ENCODE peak calls at places on chromosomes 3 and 15, in five cellular contexts. D is neural progenitor cell, G is H9, P is fibroblast of lung, U is GM12865. M is an unnamed sample.

GRCh38 chr3:174859109-174859735 is at the start of gene NAALADL2:
- DNase-seq in G (no peak), U (no peak), D (no peak), P (no peak), M (no peak)

GRCh38 chr15:78364233-78364632 is 24.1 kb downstream of the CRABP1 start:
- DNase-seq in P (no peak), U (no peak), G (no peak), D (no peak), M (no peak)

GRCh38 chr3:173745952-173746682 is 348.6 kb downstream of the NLGN1 start:
- DNase-seq in P (peak; percentile 77), U (no peak), D (no peak), G (no peak), M (peak; percentile 82)

GRCh38 chr3:127431066-127431465 is 143.2 kb upstream of the PRR20G start:
- DNase-seq in D (no peak), G (peak; percentile 8), P (no peak), U (no peak), M (no peak)

GRCh38 chr3:183265713-183266417 is 12.8 kb downstream of the B3GNT5 start:
- DNase-seq in G (no peak), D (peak; percentile 48), U (no peak), P (peak; percentile 96), M (peak; percentile 90)

GRCh38 chr3:99128740-99129505 is 227.4 kb upstream of the DCBLD2 start:
- DNase-seq in D (no peak), P (peak; percentile 99), G (no peak), U (no peak), M (peak; percentile 96)

GRCh38 chr15:83753872-83754493 is 100.1 kb downstream of the ADAMTSL3 start:
- DNase-seq in D (no peak), G (no peak), U (no peak), P (no peak), M (no peak)

GRCh38 chr3:151477596-151478375 is 16.9 kb upstream of the IGSF10 start:
- DNase-seq in U (no peak), D (peak; percentile 10), G (no peak), P (no peak), M (no peak)

GRCh38 chr15:87829651-87830050 is 426.9 kb downstream of the NTRK3 start:
- DNase-seq in U (no peak), P (peak; percentile 15), D (no peak), G (no peak), M (no peak)

GRCh38 chr3:187799942-187800637 is 54.8 kb upstream of the BCL6 start:
- DNase-seq in U (peak; percentile 55), G (no peak), D (no peak), P (no peak), M (no peak)

GRCh38 chr3:29329986-29330514 is 49.2 kb downstream of the RBMS3 start:
- DNase-seq in G (no peak), P (no peak), D (no peak), U (no peak), M (peak; percentile 32)

GRCh38 chr3:24680214-24680967 is 185.7 kb upstream of the THRB start:
- DNase-seq in P (peak; percentile 29), G (peak; percentile 76), U (peak; percentile 54), D (peak; percentile 80), M (peak; percentile 51)

GRCh38 chr15:80832676-80833075 is 53.5 kb downstream of the CEMIP start:
- DNase-seq in G (no peak), U (no peak), D (no peak), P (no peak), M (no peak)

GRCh38 chr3:53079147-53079546 is 33.3 kb upstream of the SFMBT1 start:
- DNase-seq in G (peak; percentile 9), U (no peak), D (no peak), P (no peak), M (no peak)

GRCh38 chr15:67076147-67076843 is 10.9 kb downstream of the SMAD3 start:
- DNase-seq in G (no peak), P (peak; percentile 90), D (no peak), U (peak; percentile 83), M (peak; percentile 95)

GRCh38 chr15:85019815-85020590 is 38.3 kb downstream of the PDE8A start:
- DNase-seq in U (peak; percentile 72), G (no peak), D (no peak), P (peak; percentile 69), M (no peak)

GRCh38 chr15:45635191-45635638 is 386 bp downstream of the SQOR start:
- DNase-seq in P (no peak), G (peak; percentile 53), U (peak; percentile 82), D (peak; percentile 55), M (no peak)

GRCh38 chr15:74174216-74174965 is 881 bp downstream of the ISLR start:
- DNase-seq in U (no peak), P (no peak), D (no peak), G (peak; percentile 35), M (no peak)

GRCh38 chr3:23800731-23801130 is 5.0 kb upstream of the UBE2E1 start:
- DNase-seq in P (peak; percentile 14), G (no peak), U (peak; percentile 32), D (no peak), M (no peak)

GRCh38 chr3:60497922-60498321 is 753.3 kb downstream of the FHIT start:
- DNase-seq in G (no peak), U (no peak), P (no peak), D (no peak), M (no peak)

GRCh38 chr3:8210752-8211405 is 290.7 kb upstream of the LMCD1 start:
- DNase-seq in G (no peak), P (peak; percentile 56), U (no peak), D (no peak), M (peak; percentile 60)

GRCh38 chr15:51678081-51678480 is 3.2 kb upstream of the SCG3 start:
- DNase-seq in D (no peak), G (no peak), P (no peak), U (no peak), M (no peak)

GRCh38 chr15:47505712-47506542 is 211.4 kb upstream of the SEMA6D start:
- DNase-seq in D (no peak), U (no peak), G (no peak), P (no peak), M (peak; percentile 37)

GRCh38 chr15:78767331-78767951 is 43.8 kb downstream of the ADAMTS7 start:
- DNase-seq in G (no peak), D (no peak), P (no peak), U (no peak), M (no peak)

GRCh38 chr3:42935472-42935871 is 29.5 kb downstream of the ZNF662 start:
- DNase-seq in D (no peak), P (no peak), U (no peak), G (no peak), M (no peak)

GRCh38 chr3:150710097-150710496 is 6.4 kb upstream of the ERICH6 start:
- DNase-seq in U (no peak), P (no peak), D (no peak), G (no peak), M (no peak)

GRCh38 chr15:84601555-84601838 is 688 bp downstream of the ZSCAN2 start:
- DNase-seq in G (no peak), U (no peak), D (no peak), P (no peak), M (no peak)

GRCh38 chr3:99846472-99846871 is 28.8 kb downstream of the CMSS1 start:
- DNase-seq in P (peak; percentile 75), D (no peak), U (no peak), G (no peak), M (peak; percentile 49)

GRCh38 chr3:153257673-153258351 is 95.8 kb downstream of the RAP2B start:
- DNase-seq in D (no peak), P (no peak), G (no peak), U (peak; percentile 7), M (peak; percentile 42)

GRCh38 chr3:17132286-17133115 is 247.7 kb downstream of the PLCL2 start:
- DNase-seq in P (no peak), U (peak; percentile 68), G (no peak), D (no peak), M (no peak)

GRCh38 chr3:62046326-62046725 is 327.0 kb downstream of the FEZF2 start:
- DNase-seq in G (no peak), U (no peak), P (peak; percentile 70), D (no peak), M (peak; percentile 9)

GRCh38 chr15:31367730-31368344 is 41.2 kb downstream of the KLF13 start:
- DNase-seq in D (no peak), U (peak; percentile 76), G (no peak), P (no peak), M (no peak)

GRCh38 chr3:196240424-196240823 is 24.1 kb downstream of the SLC51A start:
- DNase-seq in P (no peak), D (no peak), U (no peak), G (no peak), M (no peak)

GRCh38 chr3:179323197-179323901 is 518 bp downstream of the ZNF639 start:
- DNase-seq in D (peak; percentile 81), P (peak; percentile 69), G (peak; percentile 59), U (peak; percentile 78), M (peak; percentile 61)

GRCh38 chr15:60390931-60391501 is 6.8 kb downstream of the ANXA2 start:
- DNase-seq in G (peak; percentile 50), U (no peak), D (peak; percentile 88), P (peak; percentile 94), M (peak; percentile 81)

GRCh38 chr3:74067296-74067695 is 442.6 kb upstream of the PDZRN3 start:
- DNase-seq in G (no peak), D (peak; percentile 11), U (no peak), P (no peak), M (no peak)

GRCh38 chr3:193190387-193190786 is 50.6 kb upstream of the PLAAT1 start:
- DNase-seq in G (peak; percentile 79), D (peak; percentile 88), P (peak; percentile 25), U (peak; percentile 48), M (no peak)
- TF ChIP-seq CTCF in G (peak; percentile 87), D (peak; percentile 77), P (peak; percentile 13), U (peak; percentile 34), M (peak; percentile 52)

GRCh38 chr15:25947336-25948080 is 84.4 kb upstream of the ATP10A start:
- DNase-seq in G (peak; percentile 77), D (peak; percentile 70), P (peak; percentile 28), U (no peak), M (no peak)
- TF ChIP-seq CTCF in G (peak; percentile 40), D (peak; percentile 50), P (no peak), U (peak; percentile 8), M (no peak)

DNA sequence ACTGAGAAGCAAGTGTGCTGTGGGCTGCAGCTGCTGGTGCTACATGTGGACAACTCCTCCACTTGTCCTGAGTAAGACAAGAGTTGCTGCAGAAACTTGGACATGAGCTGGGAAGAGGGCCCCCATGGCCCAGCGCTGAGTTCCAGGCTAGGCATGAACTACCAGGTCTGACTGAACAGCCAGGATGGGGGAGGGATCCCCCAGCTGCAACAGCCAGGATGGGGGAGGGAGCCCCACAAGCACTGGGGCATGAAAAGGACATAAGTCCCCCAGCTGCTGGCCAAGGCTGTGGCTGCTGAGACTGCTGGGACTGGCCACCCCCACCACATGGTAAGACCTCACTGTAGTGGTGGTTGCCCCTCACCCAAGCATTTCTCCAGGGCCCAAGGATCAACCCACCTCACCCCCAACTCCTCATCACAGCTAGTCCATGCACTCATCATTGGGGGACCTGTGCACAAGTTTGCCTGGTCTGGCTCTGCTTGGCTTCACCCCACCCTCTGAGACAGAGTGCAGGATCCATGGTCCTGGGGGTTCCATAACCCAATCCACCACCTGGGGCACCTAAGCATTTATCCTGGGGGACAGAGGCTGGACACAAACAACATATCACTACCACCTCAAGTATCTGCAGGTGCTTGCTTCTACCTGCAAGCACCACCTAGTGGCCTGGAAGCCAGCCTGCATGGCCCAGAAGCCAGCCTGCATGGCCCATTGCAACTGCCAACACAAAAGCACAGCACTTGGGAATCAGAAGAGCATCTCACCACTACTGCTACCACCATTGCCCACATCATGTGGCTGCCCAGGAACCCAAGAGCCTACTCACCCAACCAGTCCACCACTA is 84.5 kb upstream of the STT3B start:
- DNase-seq in P (no peak), G (peak; percentile 74), D (peak; percentile 48), U (peak; percentile 83), M (no peak)
- TF ChIP-seq CTCF in P (peak; percentile 11), G (peak; percentile 79), D (peak; percentile 54), U (peak; percentile 78), M (peak; percentile 78)

GRCh38 chr3:119810018-119810435 is 28.1 kb downstream of the NR1I2 start:
- DNase-seq in G (peak; percentile 43), P (peak; percentile 39), D (no peak), U (peak; percentile 92), M (peak; percentile 9)
- TF ChIP-seq CTCF in G (no peak), P (peak; percentile 21), D (no peak), U (peak; percentile 54), M (peak; percentile 54)

M was measured in brain microvascular endothelial cell.